ENCODE peak calls at places on chromosomes 13 and 19, in six cellular contexts. B is A549, E is K562, I is HepG2, S is GM12878, Y is endothelial cell of umbilical vein. O is an unnamed sample.

GRCh38 chr13:58884810-58885209 is 1253.3 kb downstream of the PCDH17 start:
- DNase-seq in I (no peak), Y (no peak), E (no peak), S (no peak), B (no peak), O (no peak)

GRCh38 chr13:110345701-110346100 is 38.6 kb downstream of the COL4A2 start:
- DNase-seq in E (no peak), Y (no peak), B (no peak), I (no peak), S (no peak), O (no peak)

GRCh38 chr19:4585556-4585955 is 26.1 kb upstream of the SEMA6B start:
- DNase-seq in I (no peak), Y (no peak), S (no peak), E (no peak), B (no peak), O (no peak)

GRCh38 chr13:107170270-107170931 is 602.5 kb upstream of the ARGLU1 start:
- DNase-seq in I (no peak), B (peak), S (no peak), Y (no peak), E (no peak), O (peak)

GRCh38 chr19:17512574-17512939 is 1.1 kb downstream of the PGLS start:
- DNase-seq in B (no peak), Y (no peak), S (no peak), I (no peak), E (no peak), O (peak)

GRCh38 chr13:103852036-103852435 is 785.8 kb upstream of the SLC10A2 start:
- DNase-seq in E (no peak), I (no peak), Y (no peak), S (no peak), B (no peak), O (no peak)

GRCh38 chr13:21638319-21639282 is 32.3 kb upstream of the FGF9 start:
- DNase-seq in S (no peak), E (peak), B (peak), I (no peak), Y (peak), O (peak)

GRCh38 chr19:10848208-10848843 is at the start of gene C19orf38:
- DNase-seq in E (peak), S (no peak), I (no peak), B (no peak), Y (no peak), O (peak)

GRCh38 chr13:104980571-104980970 is 1554.9 kb downstream of the EFNB2 start:
- DNase-seq in S (no peak), B (no peak), E (no peak), I (no peak), Y (no peak), O (no peak)

GRCh38 chr13:46552302-46552680 is 679 bp upstream of the LRCH1 start:
- DNase-seq in B (no peak), I (no peak), E (no peak), Y (no peak), S (no peak), O (peak)

GRCh38 chr19:44723952-44724319 is 24.6 kb upstream of the BCL3 start:
- DNase-seq in I (peak), B (peak), Y (peak), E (peak), S (peak), O (peak)

GRCh38 chr19:5444431-5444830 is 10.8 kb upstream of the ZNRF4 start:
- DNase-seq in B (no peak), E (no peak), I (no peak), S (no peak), Y (no peak), O (no peak)

GRCh38 chr19:42596391-42597071 is 1.8 kb upstream of the CEACAM8 start:
- DNase-seq in E (peak), S (no peak), I (no peak), Y (peak), B (peak), O (peak)

GRCh38 chr13:33251131-33251629 is 34.4 kb downstream of the STARD13 start:
- DNase-seq in I (no peak), S (peak), B (no peak), Y (peak), E (no peak), O (no peak)

GRCh38 chr19:1767464-1767933 is 14.2 kb downstream of the ONECUT3 start:
- DNase-seq in B (no peak), S (no peak), Y (peak), I (no peak), E (peak), O (peak)

GRCh38 chr19:55370305-55370988 is at the start of gene IL11:
- DNase-seq in Y (no peak), E (no peak), I (no peak), B (peak), S (no peak), O (no peak)

GRCh38 chr19:13149628-13150186 is 468 bp downstream of the STX10 start:
- DNase-seq in Y (peak), B (peak), S (no peak), I (peak), E (no peak), O (peak)

GRCh38 chr13:84994582-84994981 is 804.6 kb downstream of the SLITRK6 start:
- DNase-seq in E (no peak), S (no peak), B (peak), I (peak), Y (no peak), O (no peak)

GRCh38 chr13:112670118-112670517 is 19.7 kb upstream of the ATP11A start:
- DNase-seq in E (no peak), B (no peak), S (no peak), Y (no peak), I (peak), O (no peak)

GRCh38 chr19:13146763-13147563 is 3.2 kb downstream of the STX10 start:
- DNase-seq in I (no peak), E (no peak), B (peak), S (no peak), Y (no peak), O (peak)

GRCh38 chr19:42594617-42595489 is at the start of gene CEACAM8:
- DNase-seq in S (no peak), Y (no peak), I (no peak), B (no peak), E (no peak), O (no peak)

GRCh38 chr19:4009990-4010807 is 2.7 kb downstream of the PIAS4 start:
- DNase-seq in B (no peak), E (no peak), Y (no peak), S (no peak), I (no peak), O (no peak)

GRCh38 chr13:28557725-28558124 is 62.8 kb upstream of the FLT1 start:
- DNase-seq in E (no peak), S (no peak), I (no peak), Y (no peak), B (no peak), O (no peak)

GRCh38 chr13:43584711-43585110 is 202.1 kb downstream of the ENOX1 start:
- DNase-seq in B (no peak), S (no peak), Y (no peak), I (no peak), E (no peak), O (no peak)

GRCh38 chr13:114148521-114148855 is 16.1 kb upstream of the RASA3 start:
- DNase-seq in E (no peak), Y (no peak), S (peak), B (no peak), I (no peak), O (peak)

GRCh38 chr13:101394597-101394996 is 21.7 kb downstream of the NALCN start:
- DNase-seq in B (no peak), I (no peak), Y (peak), S (no peak), E (no peak), O (no peak)

GRCh38 chr13:44573790-44574465 is 2.2 kb downstream of the TSC22D1 start:
- DNase-seq in Y (peak), S (no peak), I (peak), B (peak), E (peak), O (peak)

GRCh38 chr19:1258161-1258492 is 9.7 kb downstream of the MIDN start:
- DNase-seq in S (no peak), B (no peak), Y (no peak), E (no peak), I (no peak), O (no peak)

GRCh38 chr13:108933061-108933460 is 303.6 kb downstream of the MYO16 start:
- DNase-seq in S (no peak), I (no peak), B (no peak), E (no peak), Y (no peak), O (no peak)

GRCh38 chr19:4744451-4745170 is 21.0 kb upstream of the DPP9 start:
- DNase-seq in Y (peak), E (peak), B (peak), I (no peak), S (no peak), O (peak)

GRCh38 chr13:106473174-106473573 is 62.3 kb downstream of the EFNB2 start:
- DNase-seq in S (no peak), Y (no peak), I (no peak), E (no peak), B (no peak), O (no peak)

GRCh38 chr19:2261438-2262172 is 5.4 kb upstream of the JSRP1 start:
- DNase-seq in E (no peak), I (no peak), S (no peak), B (peak), Y (peak), O (peak)

GRCh38 chr19:16876904-16877361 is 11.9 kb upstream of the F2RL3 start:
- DNase-seq in Y (peak), S (no peak), I (no peak), E (no peak), B (no peak), O (peak)

GRCh38 chr13:83810136-83810535 is 72.1 kb downstream of the SLITRK1 start:
- DNase-seq in Y (no peak), S (no peak), I (no peak), B (no peak), E (no peak), O (no peak)

GRCh38 chr19:2561895-2562294 is 86.0 kb downstream of the GADD45B start:
- DNase-seq in I (no peak), B (no peak), E (no peak), Y (no peak), S (peak), O (peak)

GRCh38 chr13:43537124-43537523 is 249.6 kb downstream of the ENOX1 start:
- DNase-seq in B (no peak), Y (no peak), I (no peak), E (no peak), S (no peak), O (no peak)

GRCh38 chr19:45477713-45478453 is 10.1 kb downstream of the FOSB start:
- DNase-seq in I (no peak), E (no peak), B (no peak), Y (no peak), S (no peak), O (peak)

GRCh38 chr13:50940509-50940908 is 30.9 kb downstream of the RNASEH2B start:
- DNase-seq in E (no peak), I (peak), S (no peak), Y (no peak), B (no peak), O (no peak)

GRCh38 chr19:3229888-3230496 is 5.5 kb downstream of the CELF5 start:
- DNase-seq in B (no peak), Y (no peak), S (no peak), E (no peak), I (no peak), O (no peak)

GRCh38 chr19:19642506-19643157 is 825 bp downstream of the GMIP start:
- DNase-seq in B (no peak), I (no peak), E (peak), S (no peak), Y (peak), O (peak)
- TF ChIP-seq MYC in B (no peak), I (no peak), E (no peak), S (no peak), Y (no peak), O (no peak)

DNA sequence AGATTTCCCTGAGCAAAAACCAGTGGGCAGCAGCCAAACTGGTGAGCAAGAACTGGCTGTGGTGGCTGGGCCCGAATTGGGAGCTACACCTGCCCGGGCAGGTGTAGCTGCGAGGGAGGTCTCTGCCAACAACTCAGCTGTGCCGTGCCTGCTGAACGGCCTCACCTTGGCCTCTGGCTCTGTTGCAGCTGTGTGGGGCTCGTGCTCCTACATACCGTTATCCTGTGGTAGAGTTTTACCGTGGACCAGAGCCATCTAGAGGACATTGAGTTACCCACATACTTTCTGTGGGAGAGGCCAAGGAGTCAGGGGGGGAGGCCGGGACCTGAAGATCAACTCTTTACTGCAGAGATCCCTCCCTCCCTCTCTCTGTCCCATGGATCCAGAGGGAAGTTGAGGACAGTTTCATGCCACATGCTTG is 113.2 kb downstream of the TM9SF2 start:
- DNase-seq in Y (peak), E (no peak), B (peak), S (no peak), I (peak), O (peak)
- TF ChIP-seq CTCF in Y (no peak), E (peak), B (peak), S (peak), I (peak), O (peak)

GRCh38 chr19:50658438-50659317 is 9.4 kb downstream of the C19orf81 start:
- DNase-seq in I (no peak), Y (peak), B (peak), S (no peak), E (peak), O (peak)
- TF ChIP-seq POLR2A in I (no peak), Y (no peak), B (peak), S (peak), E (peak), O (peak)

GRCh38 chr19:8332976-8333770 is 9.9 kb downstream of the KANK3 start:
- DNase-seq in I (no peak), Y (no peak), S (no peak), B (no peak), E (peak), O (no peak)
- TF ChIP-seq MYC in I (no peak), Y (no peak), S (no peak), B (no peak), E (no peak), O (no peak)

GRCh38 chr13:66689628-66690027 is 540.5 kb downstream of the PCDH9 start:
- DNase-seq in I (no peak), S (no peak), B (peak), Y (peak), E (no peak), O (no peak)
- TF ChIP-seq CTCF in I (no peak), S (no peak), B (peak), Y (no peak), E (no peak), O (no peak)

GRCh38 chr19:9789066-9789465 is 20.5 kb upstream of the ZNF846 start:
- DNase-seq in S (no peak), I (no peak), Y (no peak), E (no peak), B (no peak), O (no peak)

GRCh38 chr19:9796113-9796773 is 22.6 kb downstream of the FBXL12 start:
- DNase-seq in S (peak), E (peak), Y (peak), I (peak), B (peak), O (peak)

GRCh38 chr19:9792191-9793050 is 23.9 kb upstream of the ZNF846 start:
- DNase-seq in S (peak), B (peak), E (peak), Y (peak), I (peak), O (peak)

GRCh38 chr19:9793051-9793591 is 24.6 kb upstream of the ZNF846 start:
- DNase-seq in E (no peak), I (no peak), B (peak), S (no peak), Y (no peak), O (peak)

DNA sequence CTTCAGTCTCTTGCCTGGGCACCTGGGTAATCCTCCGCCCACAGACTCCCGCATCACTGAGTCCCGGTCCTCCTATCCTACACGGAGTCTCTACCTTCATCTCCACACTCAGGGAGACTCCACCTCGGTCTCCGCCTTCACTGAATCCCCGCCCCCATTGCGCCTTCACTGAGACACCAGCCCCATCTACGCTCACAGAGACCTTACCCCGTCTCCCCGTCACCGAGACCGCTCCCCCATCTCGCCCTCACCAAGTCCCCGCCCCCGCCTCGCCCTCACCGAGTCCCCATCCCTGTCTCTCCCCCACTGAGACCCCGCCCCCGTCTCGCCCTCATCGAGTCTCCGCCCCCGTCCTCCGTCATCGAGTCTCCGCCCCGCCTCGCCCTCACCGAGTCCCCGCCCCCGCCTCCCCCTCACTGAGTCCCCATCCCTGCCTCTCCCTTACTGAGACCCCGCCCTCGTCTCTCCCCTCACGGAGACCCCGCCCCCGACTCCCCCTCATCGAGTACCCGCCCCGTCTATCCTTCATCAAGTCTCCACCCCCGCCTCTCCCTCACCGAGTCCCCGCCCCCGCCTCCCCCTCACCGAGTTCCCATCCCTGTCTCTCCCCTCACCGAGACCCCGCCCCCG is 23.1 kb upstream of the ZNF846 start:
- DNase-seq in I (peak), Y (peak), S (peak), E (peak), B (peak), O (peak)
- TF ChIP-seq POLR2A in I (peak), Y (no peak), S (no peak), E (no peak), B (no peak), O (no peak)